ENCODE peak calls at places on chromosome 21, in four cellular contexts. E is sigmoid colon, A is HFF-Myc, N is germinal center. X is an unnamed sample.

GRCh38 chr21:36482673-36483072 is 2.8 kb upstream of the CLDN14 start:
- DNase-seq in E (no peak), A (no peak), N (no peak), X (no peak)

GRCh38 chr21:44871576-44872265 is 1.8 kb downstream of the PTTG1IP start:
- DNase-seq in E (peak; percentile 77), A (no peak), N (no peak), X (peak; percentile 41)

GRCh38 chr21:25507522-25507921 is 99.8 kb downstream of the MRPL39 start:
- DNase-seq in E (no peak), A (no peak), N (peak; percentile 17), X (no peak)

GRCh38 chr21:45283019-45283610 is 4.6 kb downstream of the POFUT2 start:
- DNase-seq in E (peak; percentile 50), A (no peak), N (no peak), X (no peak)

GRCh38 chr21:42401164-42401563 is 2.5 kb upstream of the UBASH3A start:
- DNase-seq in E (no peak), A (no peak), N (no peak), X (no peak)

GRCh38 chr21:39533545-39534226 is 79.1 kb upstream of the B3GALT5 start:
- DNase-seq in E (no peak), A (no peak), N (no peak), X (no peak)

GRCh38 chr21:28309596-28309995 is 683.1 kb downstream of the LTN1 start:
- DNase-seq in E (no peak), A (no peak), N (no peak), X (no peak)

GRCh38 chr21:38267991-38268858 is 11.4 kb downstream of the KCNJ15 start:
- DNase-seq in E (no peak), A (no peak), N (no peak), X (no peak)

GRCh38 chr21:31780944-31781343 is 49.0 kb upstream of the SCAF4 start:
- DNase-seq in E (no peak), A (no peak), N (peak; percentile 18), X (no peak)

GRCh38 chr21:28212056-28212455 is 780.6 kb downstream of the LTN1 start:
- DNase-seq in E (peak; percentile 69), A (no peak), N (no peak), X (no peak)